ENCODE peak calls at places on chromosomes 4 and X, in six cellular contexts. One of them, this sample, is unnamed.

GRCh38 chr4:128387600-128388351 is 100.2 kb upstream of the PGRMC2 start:
- DNase-seq in erythroblast: no peak
- DNase-seq in AG09319: no peak
- DNase-seq in naive B cell: no peak
- DNase-seq in hepatocyte: no peak
- DNase-seq in EL: peak
- DNase-seq in this sample: no peak

GRCh38 chrX:103628386-103629290 is at the start of gene TCEAL1:
- DNase-seq in AG09319: no peak
- DNase-seq in erythroblast: peak
- DNase-seq in naive B cell: peak
- DNase-seq in EL: peak
- DNase-seq in hepatocyte: peak
- DNase-seq in this sample: no peak

GRCh38 chr4:154928640-154929257 is 147.7 kb downstream of the RBM46 start:
- DNase-seq in naive B cell: no peak
- DNase-seq in hepatocyte: peak
- DNase-seq in AG09319: peak
- DNase-seq in EL: peak
- DNase-seq in erythroblast: peak
- DNase-seq in this sample: no peak

GRCh38 chr4:103075435-103075893 is 1.1 kb downstream of the SLC9B2 start:
- DNase-seq in AG09319: no peak
- DNase-seq in EL: no peak
- DNase-seq in hepatocyte: peak
- DNase-seq in erythroblast: peak
- DNase-seq in naive B cell: peak
- DNase-seq in this sample: no peak

GRCh38 chr4:79059631-79060399 is 120.6 kb upstream of the PAQR3 start:
- DNase-seq in AG09319: no peak
- DNase-seq in hepatocyte: no peak
- DNase-seq in naive B cell: no peak
- DNase-seq in erythroblast: no peak
- DNase-seq in EL: no peak
- DNase-seq in this sample: no peak

GRCh38 chrX:103439161-103439560 is 62.8 kb downstream of the BEX3 start:
- DNase-seq in AG09319: no peak
- DNase-seq in EL: no peak
- DNase-seq in hepatocyte: no peak
- DNase-seq in erythroblast: peak
- DNase-seq in naive B cell: no peak
- DNase-seq in this sample: no peak

GRCh38 chrX:8314881-8315280 is 143.8 kb upstream of the VCX2 start:
- DNase-seq in hepatocyte: no peak
- DNase-seq in EL: no peak
- DNase-seq in naive B cell: no peak
- DNase-seq in erythroblast: no peak
- DNase-seq in AG09319: no peak
- DNase-seq in this sample: no peak

GRCh38 chr4:14091966-14092365 is 464.4 kb upstream of the BOD1L1 start:
- DNase-seq in erythroblast: no peak
- DNase-seq in hepatocyte: no peak
- DNase-seq in EL: peak
- DNase-seq in naive B cell: no peak
- DNase-seq in AG09319: no peak
- DNase-seq in this sample: no peak

GRCh38 chr4:174303687-174304086 is 20.0 kb downstream of the CEP44 start:
- DNase-seq in erythroblast: no peak
- DNase-seq in hepatocyte: no peak
- DNase-seq in AG09319: no peak
- DNase-seq in naive B cell: no peak
- DNase-seq in EL: no peak
- DNase-seq in this sample: no peak

GRCh38 chrX:30196322-30196721 is 19.0 kb upstream of the MAGEB2 start:
- DNase-seq in erythroblast: peak
- DNase-seq in hepatocyte: peak
- DNase-seq in naive B cell: no peak
- DNase-seq in AG09319: no peak
- DNase-seq in EL: no peak
- DNase-seq in this sample: no peak

GRCh38 chr4:37770016-37770415 is 56.5 kb upstream of the PGM2 start:
- DNase-seq in hepatocyte: no peak
- DNase-seq in EL: peak
- DNase-seq in AG09319: no peak
- DNase-seq in erythroblast: no peak
- DNase-seq in naive B cell: no peak
- DNase-seq in this sample: no peak

GRCh38 chr4:13992975-13993495 is 365.5 kb upstream of the BOD1L1 start:
- DNase-seq in EL: no peak
- DNase-seq in hepatocyte: no peak
- DNase-seq in erythroblast: no peak
- DNase-seq in naive B cell: no peak
- DNase-seq in AG09319: no peak
- DNase-seq in this sample: no peak

GRCh38 chrX:153470411-153471363 is at the start of gene HAUS7:
- DNase-seq in hepatocyte: peak
- DNase-seq in EL: peak
- DNase-seq in naive B cell: peak
- DNase-seq in erythroblast: peak
- DNase-seq in AG09319: peak
- DNase-seq in this sample: peak

GRCh38 chr4:95264843-95265242 is 283.9 kb downstream of the UNC5C start:
- DNase-seq in EL: no peak
- DNase-seq in erythroblast: no peak
- DNase-seq in hepatocyte: no peak
- DNase-seq in AG09319: no peak
- DNase-seq in naive B cell: no peak
- DNase-seq in this sample: no peak

GRCh38 chr4:43133566-43133965 is 241.1 kb downstream of the GRXCR1 start:
- DNase-seq in AG09319: no peak
- DNase-seq in EL: no peak
- DNase-seq in naive B cell: no peak
- DNase-seq in hepatocyte: no peak
- DNase-seq in erythroblast: no peak
- DNase-seq in this sample: no peak

GRCh38 chr4:8274772-8275241 is 5.3 kb downstream of the HTRA3 start:
- DNase-seq in hepatocyte: peak
- DNase-seq in EL: peak
- DNase-seq in naive B cell: no peak
- DNase-seq in AG09319: peak
- DNase-seq in erythroblast: no peak
- DNase-seq in this sample: no peak

GRCh38 chr4:139736257-139736626 is 70.6 kb downstream of the MGST2 start:
- DNase-seq in erythroblast: no peak
- DNase-seq in hepatocyte: no peak
- DNase-seq in naive B cell: no peak
- DNase-seq in EL: no peak
- DNase-seq in AG09319: no peak
- DNase-seq in this sample: no peak

GRCh38 chr4:78150465-78150864 is 93.3 kb downstream of the FRAS1 start:
- DNase-seq in EL: no peak
- DNase-seq in erythroblast: no peak
- DNase-seq in AG09319: no peak
- DNase-seq in naive B cell: no peak
- DNase-seq in hepatocyte: no peak
- DNase-seq in this sample: no peak

GRCh38 chr4:14193601-14194000 is 566.1 kb upstream of the BOD1L1 start:
- DNase-seq in AG09319: no peak
- DNase-seq in naive B cell: no peak
- DNase-seq in EL: no peak
- DNase-seq in erythroblast: no peak
- DNase-seq in hepatocyte: no peak
- DNase-seq in this sample: no peak